ENCODE peak calls at places on chromosomes 13 and 19, in nine cellular contexts. P, L, G, H, D, S, I, M and V are unnamed samples. For H3K4me1, the result is how much of the 10 kb centered on the place peaks cover.

GRCh38 chr13:95236774-95237173 is 64.5 kb downstream of the ABCC4 start:
- DNase-seq in P (no peak), L (no peak), G (no peak), H (no peak), D (no peak), S (no peak), I (no peak), M (no peak), V (no peak)

GRCh38 chr13:109157275-109157674 is 527.9 kb downstream of the MYO16 start:
- DNase-seq in P (no peak), L (no peak), G (no peak), H (no peak), D (no peak), S (no peak), I (no peak), M (no peak), V (no peak)

GRCh38 chr19:6970478-6970877 is 50.8 kb downstream of the MBD3L2B start:
- DNase-seq in P (no peak), L (no peak), G (no peak), H (no peak), D (no peak), S (no peak), I (no peak), M (no peak), V (no peak)

GRCh38 chr19:38974599-38975213 is 836 bp downstream of the FBXO17 start:
- DNase-seq in P (no peak), L (no peak), G (no peak), H (no peak), D (no peak), S (no peak), I (no peak), M (no peak), V (no peak)

GRCh38 chr19:3440082-3440481 is 40.2 kb downstream of the SMIM24 start:
- DNase-seq in P (no peak), L (peak), G (peak), H (peak), D (no peak), S (no peak), I (no peak), M (no peak), V (peak)

GRCh38 chr19:42538841-42539709 is 10.8 kb upstream of the CEACAM1 start:
- DNase-seq in P (no peak), L (no peak), G (no peak), H (no peak), D (no peak), S (no peak), I (no peak), M (peak), V (no peak)

GRCh38 chr13:79527698-79528097 is 46.7 kb downstream of the NDFIP2 start:
- DNase-seq in P (no peak), L (no peak), G (no peak), H (no peak), D (no peak), S (no peak), I (no peak), M (no peak), V (no peak)

GRCh38 chr13:40442826-40443225 is 223.6 kb downstream of the FOXO1 start:
- DNase-seq in P (no peak), L (no peak), G (no peak), H (no peak), D (no peak), S (no peak), I (no peak), M (no peak), V (no peak)

GRCh38 chr13:35881360-35881759 is 249.8 kb downstream of the DCLK1 start:
- DNase-seq in P (no peak), L (no peak), G (no peak), H (no peak), D (peak), S (no peak), I (no peak), M (no peak), V (no peak)

GRCh38 chr13:110498327-110498726 is 63.2 kb downstream of the RAB20 start:
- DNase-seq in P (no peak), L (no peak), G (no peak), H (no peak), D (peak), S (no peak), I (no peak), M (no peak), V (no peak)

GRCh38 chr13:19089315-19089714 is 92.3 kb downstream of the TUBA3C start:
- DNase-seq in P (no peak), L (no peak), G (no peak), H (no peak), D (no peak), S (no peak), I (no peak), M (no peak), V (no peak)

GRCh38 chr13:50463662-50464061 is 379.8 kb downstream of the DLEU7 start:
- DNase-seq in P (no peak), L (no peak), G (no peak), H (no peak), D (no peak), S (no peak), I (no peak), M (no peak), V (no peak)

DNA sequence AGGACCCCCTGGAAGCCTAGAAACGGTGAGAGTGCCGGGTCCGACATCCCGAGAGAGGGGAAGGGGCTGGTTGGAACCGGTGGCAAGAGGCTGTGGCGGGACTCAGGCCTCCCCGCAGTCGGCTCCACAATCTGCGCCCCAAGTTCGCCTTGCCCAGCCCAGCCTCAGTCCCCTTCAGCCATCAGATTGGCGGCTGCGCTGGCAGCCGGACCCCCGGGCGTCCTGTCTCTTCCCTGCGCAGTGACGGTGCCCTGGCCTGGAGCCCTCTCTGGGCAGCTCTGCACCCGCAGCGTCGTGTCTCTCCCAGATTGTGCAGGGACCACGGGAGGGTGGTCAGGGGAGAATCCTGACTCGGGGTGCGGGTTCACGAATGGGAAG is 315 bp downstream of the ZNF492 start:
- DNase-seq in P (no peak), L (no peak), G (no peak), H (no peak), D (no peak), S (no peak), I (no peak), M (no peak), V (no peak)
- H3K4me3 ChIP-seq in P (peak), L (peak), G (peak), H (no peak), D (peak), S (no peak), I (peak), M (peak), V (peak)

GRCh38 chr19:1654178-1654792 is 1.9 kb upstream of the TCF3 start:
- DNase-seq in P (no peak), L (no peak), G (no peak), H (no peak), D (no peak), S (no peak), I (no peak), M (no peak), V (no peak)

GRCh38 chr19:1653300-1653628 is 849 bp upstream of the TCF3 start:
- DNase-seq in P (no peak), L (no peak), G (no peak), H (no peak), D (no peak), S (no peak), I (no peak), M (no peak), V (no peak)

GRCh38 chr19:1651548-1652394 is 644 bp downstream of the TCF3 start:
- DNase-seq in P (peak), L (peak), G (peak), H (peak), D (peak), S (peak), I (no peak), M (no peak), V (peak)

GRCh38 chr19:1651061-1651547 is 1.3 kb downstream of the TCF3 start:
- DNase-seq in P (no peak), L (peak), G (peak), H (no peak), D (peak), S (no peak), I (no peak), M (no peak), V (peak)

DNA sequence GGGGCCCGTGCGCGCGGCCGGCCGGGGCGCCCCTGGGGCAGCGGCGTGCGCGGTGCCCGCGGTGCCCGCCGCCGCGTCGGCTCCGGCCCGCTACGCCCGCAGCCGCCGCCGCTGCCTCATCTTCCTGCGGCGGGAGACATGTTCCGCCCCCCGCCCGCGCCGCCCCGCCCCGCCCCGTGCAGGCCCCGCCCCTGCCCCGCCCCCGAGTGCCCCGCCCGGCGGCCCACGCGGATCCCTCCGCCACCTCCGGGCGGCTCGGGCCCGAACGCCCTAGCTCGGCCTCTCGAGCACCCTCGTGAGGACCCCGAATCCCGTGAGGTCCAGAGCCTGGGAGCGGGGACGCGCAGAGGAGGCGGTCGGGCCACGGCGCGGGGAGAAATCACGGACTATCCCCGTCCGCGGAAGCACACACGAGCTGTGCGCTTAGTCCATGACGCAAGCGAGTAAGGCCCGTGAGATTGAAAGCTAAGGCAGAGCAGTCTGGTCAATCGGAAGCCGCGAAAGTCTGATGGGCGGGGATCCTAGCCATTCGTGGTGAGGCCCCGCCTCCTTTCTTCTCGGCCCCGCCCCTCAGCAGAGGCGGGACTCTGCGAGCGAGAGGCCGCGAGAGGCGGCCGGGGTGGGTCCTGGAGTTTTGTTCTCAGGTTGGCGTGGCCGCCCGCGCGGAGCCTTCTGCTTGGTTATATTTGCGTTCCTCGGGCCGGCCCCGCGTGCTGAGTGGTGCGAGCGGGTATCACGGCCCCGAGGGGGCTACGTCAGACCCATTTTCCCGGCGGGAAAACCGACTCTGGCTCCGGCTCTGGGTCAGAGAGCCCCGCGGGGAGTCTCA is at the start of gene TCF3:
- DNase-seq in P (peak), L (peak), G (peak), H (peak), D (peak), S (peak), I (peak), M (peak), V (peak)
- H3K4me1 ChIP-seq in P (under half), L (under half), G (under half), H (under half), D (under half), S (under half), I (under half), M (under half), V (under half)

GRCh38 chr19:53991224-53992113 is at the start of gene CACNG6:
- DNase-seq in P (no peak), L (no peak), G (no peak), H (no peak), D (no peak), S (no peak), I (no peak), M (no peak), V (no peak)
- H3K4me3 ChIP-seq in P (no peak), L (peak), G (no peak), H (no peak), D (peak), S (no peak), I (peak), M (peak), V (no peak)

DNA sequence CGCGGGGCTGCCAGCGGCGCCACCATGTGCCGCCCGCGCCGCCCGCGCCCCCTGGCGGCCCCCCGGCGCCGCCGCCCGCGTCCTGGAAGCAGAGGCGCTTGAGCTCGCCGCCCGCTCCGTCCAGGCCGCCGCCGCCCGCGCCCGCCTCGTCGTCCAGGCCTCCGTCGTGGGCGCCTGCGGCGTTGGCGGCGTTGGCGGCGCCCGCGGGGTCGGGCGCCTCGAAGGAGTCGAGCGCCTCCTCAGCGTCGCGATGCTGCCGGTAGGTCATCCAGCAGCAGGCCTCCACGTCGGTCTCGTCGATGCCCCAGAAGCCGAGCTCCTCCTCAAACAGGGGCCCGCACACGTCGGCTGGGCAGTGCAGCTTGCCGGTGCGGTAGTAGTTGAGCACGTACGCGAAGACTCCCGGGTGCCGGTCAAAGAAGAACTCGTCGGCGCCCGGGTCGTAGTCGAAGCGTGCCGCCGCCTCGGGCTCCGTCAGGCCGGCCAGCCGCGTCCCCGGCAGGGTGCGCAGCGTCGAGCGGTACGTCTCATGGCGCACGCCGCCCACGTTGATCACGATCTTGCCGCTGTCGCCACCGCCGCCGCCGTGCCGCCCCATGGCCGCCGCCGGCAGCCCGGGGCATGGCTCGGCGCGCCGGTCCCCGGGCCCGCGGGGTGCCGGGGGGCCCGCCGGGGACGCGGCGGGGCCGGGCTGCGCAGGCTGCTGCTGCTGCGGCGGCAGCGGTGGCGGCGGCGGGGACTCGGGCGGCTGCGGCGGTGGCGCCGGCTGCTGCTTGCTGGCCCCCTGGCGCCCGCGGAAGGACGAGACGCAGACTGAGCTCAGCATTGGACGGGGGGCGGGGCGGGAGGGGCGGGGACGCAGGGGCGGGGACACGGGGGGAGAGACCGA is 676 bp downstream of the KCNC3 start:
- DNase-seq in P (no peak), L (no peak), G (no peak), H (peak), D (no peak), S (no peak), I (no peak), M (no peak), V (no peak)
- H3K4me1 ChIP-seq in P (under half), L (half or more), G (half or more), H (half or more), D (under half), S (under half), I (under half), M (under half), V (under half)

GRCh38 chr13:20301391-20302071 is 69.4 kb upstream of the GJB6 start:
- DNase-seq in P (no peak), L (no peak), G (no peak), H (no peak), D (no peak), S (no peak), I (no peak), M (no peak), V (no peak)
- H3K4me3 ChIP-seq in P (no peak), L (peak), G (no peak), H (no peak), D (no peak), S (no peak), I (peak), M (no peak), V (no peak)

DNA sequence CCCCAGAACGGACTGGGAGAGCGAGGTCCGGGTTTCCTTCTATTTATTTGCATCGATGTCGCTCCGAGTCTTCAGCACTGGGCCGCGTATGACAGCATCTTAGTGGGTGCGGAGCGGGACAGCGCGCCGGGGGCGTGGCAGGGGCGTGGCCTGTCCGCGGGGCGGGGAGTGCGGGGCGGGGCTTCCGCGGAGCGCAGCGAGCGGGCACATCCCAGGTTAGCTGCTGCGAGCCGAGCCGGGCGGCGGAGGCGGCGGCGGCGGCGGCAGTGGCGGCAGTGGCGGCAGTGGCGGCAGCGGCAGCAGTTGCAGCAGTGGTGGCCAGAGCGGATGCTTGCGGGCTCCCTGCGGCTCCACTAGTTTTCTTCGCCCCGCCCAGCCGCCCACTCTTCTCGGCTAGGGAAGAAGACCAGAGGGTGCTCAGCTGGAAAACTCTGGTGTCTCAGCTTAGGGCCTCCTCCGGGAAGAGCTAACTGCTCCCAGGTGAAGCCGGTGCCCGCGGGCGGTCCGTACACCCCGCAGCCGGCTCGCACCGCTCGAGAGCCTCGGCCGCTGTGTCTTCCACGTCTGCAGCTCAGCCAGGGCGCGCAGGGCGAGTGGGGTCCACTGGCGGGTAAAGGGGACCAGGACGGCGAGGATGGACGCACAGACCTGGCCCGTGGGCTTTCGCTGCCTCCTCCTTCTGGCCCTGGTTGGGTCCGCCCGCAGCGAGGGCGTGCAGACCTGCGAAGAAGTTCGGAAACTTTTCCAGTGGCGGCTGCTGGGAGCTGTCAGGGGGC is at the start of gene GPC5:
- DNase-seq in P (peak), L (peak), G (peak), H (peak), D (peak), S (peak), I (no peak), M (peak), V (peak)
- H3K4me1 ChIP-seq in P (under half), L (under half), G (under half), H (under half), D (under half), S (under half), I (under half), M (under half), V (under half)